ENCODE peak calls at places on chromosomes 16 and 17, in five cellular contexts. One of them, this sample, is unnamed.

GRCh38 chr16:13427943-13428342 is 492.0 kb upstream of the ERCC4 start:
- DNase-seq in HepG2: no peak
- DNase-seq in K562: no peak
- DNase-seq in GM12878: no peak
- DNase-seq in H1: no peak
- DNase-seq in this sample: no peak

GRCh38 chr17:41967141-41967920 is 736 bp downstream of the CNP start:
- DNase-seq in HepG2: peak; percentile 82
- DNase-seq in K562: peak; percentile 48
- DNase-seq in GM12878: no peak
- DNase-seq in H1: no peak
- DNase-seq in this sample: peak; percentile 4

GRCh38 chr16:60648260-60648659 is 1388.0 kb downstream of the CDH8 start:
- DNase-seq in HepG2: no peak
- DNase-seq in K562: no peak
- DNase-seq in GM12878: no peak
- DNase-seq in H1: no peak
- DNase-seq in this sample: no peak

GRCh38 chr17:49210158-49211029 is at the start of the genes ABI3 and GNGT2:
- DNase-seq in HepG2: no peak
- DNase-seq in K562: no peak
- DNase-seq in GM12878: peak; percentile 92
- DNase-seq in H1: no peak
- DNase-seq in this sample: no peak

GRCh38 chr16:68368602-68368944 is 57.8 kb downstream of the PRMT7 start:
- DNase-seq in HepG2: no peak
- DNase-seq in K562: no peak
- DNase-seq in GM12878: no peak
- DNase-seq in H1: no peak
- DNase-seq in this sample: no peak

GRCh38 chr16:85291302-85292148 is 179.3 kb upstream of the CIBAR2 start:
- DNase-seq in HepG2: peak; percentile 93
- DNase-seq in K562: peak; percentile 81
- DNase-seq in GM12878: no peak
- DNase-seq in H1: no peak
- DNase-seq in this sample: no peak

GRCh38 chr16:9378876-9379275 is 287.4 kb downstream of the HAPSTR1 start:
- DNase-seq in HepG2: peak; percentile 62
- DNase-seq in K562: no peak
- DNase-seq in GM12878: no peak
- DNase-seq in H1: no peak
- DNase-seq in this sample: no peak

GRCh38 chr17:51846561-51846960 is 312.0 kb downstream of the CA10 start:
- DNase-seq in HepG2: no peak
- DNase-seq in K562: no peak
- DNase-seq in GM12878: no peak
- DNase-seq in H1: no peak
- DNase-seq in this sample: no peak

GRCh38 chr17:34485999-34486398 is 93.4 kb upstream of the TMEM132E start:
- DNase-seq in HepG2: no peak
- DNase-seq in K562: no peak
- DNase-seq in GM12878: no peak
- DNase-seq in H1: no peak
- DNase-seq in this sample: no peak

GRCh38 chr17:73770115-73770848 is 126.0 kb upstream of the SDK2 start:
- DNase-seq in HepG2: no peak
- DNase-seq in K562: peak; percentile 8
- DNase-seq in GM12878: no peak
- DNase-seq in H1: no peak
- DNase-seq in this sample: peak; percentile 21

GRCh38 chr17:61647044-61647443 is 56.0 kb upstream of the NACA2 start:
- DNase-seq in HepG2: no peak
- DNase-seq in K562: no peak
- DNase-seq in GM12878: no peak
- DNase-seq in H1: no peak
- DNase-seq in this sample: no peak

GRCh38 chr17:49949634-49950033 is 19.4 kb upstream of the DLX4 start:
- DNase-seq in HepG2: no peak
- DNase-seq in K562: no peak
- DNase-seq in GM12878: no peak
- DNase-seq in H1: no peak
- DNase-seq in this sample: no peak

GRCh38 chr16:58608601-58609136 is 21.0 kb downstream of the CNOT1 start:
- DNase-seq in HepG2: no peak
- DNase-seq in K562: no peak
- DNase-seq in GM12878: no peak
- DNase-seq in H1: no peak
- DNase-seq in this sample: no peak

GRCh38 chr17:63277629-63278028 is 168.5 kb downstream of the CYB561 start:
- DNase-seq in HepG2: no peak
- DNase-seq in K562: no peak
- DNase-seq in GM12878: no peak
- DNase-seq in H1: no peak
- DNase-seq in this sample: no peak

GRCh38 chr17:47797797-47798196 is 23.8 kb downstream of the OSBPL7 start:
- DNase-seq in HepG2: no peak
- DNase-seq in K562: peak; percentile 52
- DNase-seq in GM12878: no peak
- DNase-seq in H1: no peak
- DNase-seq in this sample: no peak

GRCh38 chr17:18850679-18851078 is 7.3 kb upstream of the PRPSAP2 start:
- DNase-seq in HepG2: no peak
- DNase-seq in K562: no peak
- DNase-seq in GM12878: no peak
- DNase-seq in H1: no peak
- DNase-seq in this sample: no peak

GRCh38 chr16:50644730-50645129 is 36.4 kb downstream of the SNX20 start:
- DNase-seq in HepG2: no peak
- DNase-seq in K562: no peak
- DNase-seq in GM12878: no peak
- DNase-seq in H1: peak; percentile 31
- DNase-seq in this sample: peak; percentile 19

GRCh38 chr17:63193827-63194226 is 227.8 kb downstream of the TANC2 start:
- DNase-seq in HepG2: no peak
- DNase-seq in K562: no peak
- DNase-seq in GM12878: no peak
- DNase-seq in H1: no peak
- DNase-seq in this sample: no peak

GRCh38 chr17:50051082-50051576 is 4.8 kb upstream of the ITGA3 start:
- DNase-seq in HepG2: no peak
- DNase-seq in K562: peak; percentile 67
- DNase-seq in GM12878: no peak
- DNase-seq in H1: no peak
- DNase-seq in this sample: peak; percentile 96

GRCh38 chr17:27295945-27296344 is 2.0 kb downstream of the WSB1 start:
- DNase-seq in HepG2: no peak
- DNase-seq in K562: peak; percentile 40
- DNase-seq in GM12878: no peak
- DNase-seq in H1: no peak
- DNase-seq in this sample: no peak

GRCh38 chr17:40094874-40095273 is 5.5 kb downstream of the NR1D1 start:
- DNase-seq in HepG2: no peak
- DNase-seq in K562: no peak
- DNase-seq in GM12878: no peak
- DNase-seq in H1: no peak
- DNase-seq in this sample: no peak

DNA sequence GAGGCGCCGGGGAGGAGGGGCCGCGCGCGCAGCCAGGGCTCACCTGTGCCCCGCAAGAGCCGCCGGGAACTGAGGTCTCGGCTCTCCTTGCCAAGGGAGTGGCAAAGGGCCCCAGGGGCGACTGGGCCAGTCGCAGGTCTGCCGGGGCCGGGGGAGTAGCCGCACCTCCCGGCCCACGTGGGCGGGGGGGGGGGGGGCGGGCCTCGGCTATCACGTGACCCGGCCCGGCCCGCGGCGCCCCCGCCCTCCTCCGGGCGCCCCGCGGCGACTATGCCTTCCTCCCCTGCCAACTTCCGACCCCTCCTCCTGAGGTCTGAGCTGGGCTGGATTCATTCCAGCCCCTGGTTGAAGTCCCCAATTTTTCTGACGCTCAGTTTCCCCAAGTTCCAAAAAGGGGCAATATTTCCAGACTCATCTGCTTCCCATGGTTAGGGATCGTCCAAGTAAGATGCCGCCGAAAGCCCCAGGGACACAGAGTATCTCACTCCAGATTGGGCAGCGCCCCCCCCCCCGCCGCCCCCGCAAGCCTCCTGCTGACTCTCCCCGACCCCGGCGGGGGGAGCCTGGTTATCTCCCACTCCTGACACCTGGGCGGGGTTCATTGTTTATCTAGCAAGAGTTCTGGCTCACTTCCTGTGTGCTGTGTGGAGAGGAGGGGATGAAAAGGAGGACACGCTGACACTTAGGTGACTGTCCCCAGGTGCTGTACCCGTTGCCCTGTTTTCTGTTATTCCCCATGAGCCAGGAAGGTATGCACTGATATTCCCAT is at the start of gene TMC6:
- DNase-seq in HepG2: peak; percentile 87
- DNase-seq in K562: peak; percentile 99
- DNase-seq in GM12878: no peak
- DNase-seq in H1: no peak
- DNase-seq in this sample: peak; percentile 64
- TF ChIP-seq EZH2 in HepG2: no peak
- TF ChIP-seq EZH2 in K562: no peak
- TF ChIP-seq EZH2 in GM12878: no peak
- TF ChIP-seq EZH2 in H1: no peak
- TF ChIP-seq EZH2 in this sample: no peak

GRCh38 chr16:49158029-49158642 is 123.5 kb downstream of the CBLN1 start:
- DNase-seq in HepG2: peak; percentile 32
- DNase-seq in K562: peak; percentile 64
- DNase-seq in GM12878: no peak
- DNase-seq in H1: no peak
- DNase-seq in this sample: peak; percentile 7
- TF ChIP-seq JUND in HepG2: no peak
- TF ChIP-seq JUND in K562: no peak
- TF ChIP-seq JUND in GM12878: no peak
- TF ChIP-seq JUND in H1: no peak
- TF ChIP-seq JUND in this sample: no peak

GRCh38 chr17:65142247-65142646 is 5.1 kb downstream of the RGS9 start:
- DNase-seq in HepG2: no peak
- DNase-seq in K562: no peak
- DNase-seq in GM12878: no peak
- DNase-seq in H1: no peak
- DNase-seq in this sample: no peak

GRCh38 chr17:65145743-65146142 is 8.6 kb downstream of the RGS9 start:
- DNase-seq in HepG2: no peak
- DNase-seq in K562: no peak
- DNase-seq in GM12878: no peak
- DNase-seq in H1: no peak
- DNase-seq in this sample: no peak

GRCh38 chr17:65139045-65139764 is 2.0 kb downstream of the RGS9 start:
- DNase-seq in HepG2: no peak
- DNase-seq in K562: no peak
- DNase-seq in GM12878: no peak
- DNase-seq in H1: no peak
- DNase-seq in this sample: no peak

DNA sequence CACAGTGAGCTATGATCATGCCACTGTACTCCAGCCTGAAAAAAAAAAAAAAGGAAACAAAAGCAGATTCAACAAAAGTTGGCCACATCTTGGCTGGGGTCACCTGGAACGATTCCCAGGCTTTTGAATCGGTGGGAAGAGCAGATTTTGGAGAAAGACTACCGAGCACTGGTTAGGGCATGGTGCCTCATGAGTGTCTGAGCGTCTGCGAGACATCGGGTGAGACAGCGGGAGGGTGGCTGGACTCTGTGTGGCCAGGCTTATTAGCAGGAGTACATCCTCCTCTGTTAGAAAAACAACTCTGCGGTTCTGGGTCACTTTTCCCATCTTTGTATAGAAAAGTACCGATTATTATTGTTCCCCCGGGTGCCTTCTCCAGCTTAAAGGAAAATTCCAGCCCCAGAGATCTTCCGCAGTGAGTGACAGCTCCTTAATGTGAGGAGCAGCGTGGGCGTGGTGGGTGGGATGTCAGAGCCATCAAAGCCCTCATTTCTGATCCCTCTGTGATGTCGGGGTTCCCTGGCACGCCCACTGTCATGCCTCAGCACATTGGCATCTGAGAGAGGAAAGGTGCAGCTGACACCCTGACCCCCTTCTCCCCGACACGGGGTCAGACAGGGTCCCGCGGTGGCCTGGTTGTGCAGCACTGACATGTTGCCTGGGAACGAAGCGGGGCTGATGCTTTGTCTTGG is 6.9 kb downstream of the RGS9 start:
- DNase-seq in HepG2: no peak
- DNase-seq in K562: no peak
- DNase-seq in GM12878: no peak
- DNase-seq in H1: no peak
- DNase-seq in this sample: no peak
- TF ChIP-seq EZH2 in HepG2: no peak
- TF ChIP-seq EZH2 in K562: no peak
- TF ChIP-seq EZH2 in GM12878: no peak
- TF ChIP-seq EZH2 in H1: no peak
- TF ChIP-seq EZH2 in this sample: no peak

DNA sequence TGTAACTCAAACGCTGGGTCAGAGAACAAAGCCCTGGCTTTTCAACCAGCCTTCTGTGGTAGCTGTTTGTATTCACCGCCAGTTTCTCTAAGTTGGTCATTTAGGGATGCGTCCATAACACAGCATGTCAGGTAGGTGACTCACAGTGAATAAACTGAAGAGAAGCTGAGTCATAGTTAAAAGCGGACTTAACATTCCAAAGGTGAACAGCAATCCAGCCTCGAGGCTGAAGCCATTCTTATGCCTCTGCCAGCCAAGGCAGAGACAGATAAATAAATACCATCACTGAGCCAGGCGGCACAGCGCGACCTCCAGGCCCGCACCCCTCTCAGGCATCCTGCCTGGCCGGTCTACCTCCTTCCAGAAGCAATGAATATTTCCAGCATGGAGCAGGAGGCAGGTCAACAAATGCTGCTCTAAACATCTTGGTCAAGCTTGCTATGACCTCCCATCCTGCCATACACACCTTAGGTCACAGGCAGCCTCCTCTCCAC is 12.4 kb upstream of the CACNG4 start:
- DNase-seq in HepG2: peak; percentile 93
- DNase-seq in K562: peak; percentile 22
- DNase-seq in GM12878: no peak
- DNase-seq in H1: peak; percentile 83
- DNase-seq in this sample: peak; percentile 99
- TF ChIP-seq JUND in HepG2: peak; percentile 59
- TF ChIP-seq JUND in K562: peak; percentile 55
- TF ChIP-seq JUND in GM12878: no peak
- TF ChIP-seq JUND in H1: peak; percentile 88
- TF ChIP-seq JUND in this sample: peak; percentile 100

This sample was measured in HCT116.